ENCODE peak calls at places on chromosomes 5 and 9, in four cellular contexts. K, G, P and D are unnamed samples. For H3K36me3, the result is how much of the 10 kb centered on the place peaks cover.

GRCh38 chr5:18465833-18466681 is 831.8 kb downstream of the TAF11L14 start:
- DNase-seq in K (peak), G (no peak), P (peak), D (no peak)

GRCh38 chr5:660491-661030 is 32.6 kb downstream of the TPPP start:
- DNase-seq in K (no peak), G (no peak), P (no peak), D (no peak)

GRCh38 chr5:164233796-164234195 is 728.4 kb downstream of the MAT2B start:
- DNase-seq in K (no peak), G (no peak), P (no peak), D (no peak)

GRCh38 chr5:135034186-135034962 is at the start of gene PITX1:
- DNase-seq in K (no peak), G (no peak), P (no peak), D (no peak)

GRCh38 chr9:96061293-96061987 is 185.9 kb downstream of the ERCC6L2 start:
- DNase-seq in K (peak), G (no peak), P (peak), D (no peak)

GRCh38 chr9:73701415-73702057 is 549.9 kb downstream of the ANXA1 start:
- DNase-seq in K (no peak), G (no peak), P (no peak), D (no peak)

GRCh38 chr5:124285071-124285470 is 461.4 kb downstream of the ZNF608 start:
- DNase-seq in K (no peak), G (no peak), P (no peak), D (no peak)

GRCh38 chr5:81181576-81182316 is 51.4 kb upstream of the CKMT2 start:
- DNase-seq in K (no peak), G (no peak), P (no peak), D (no peak)

GRCh38 chr5:90709323-90710148 is 150.9 kb downstream of the ADGRV1 start:
- DNase-seq in K (peak), G (no peak), P (no peak), D (no peak)

GRCh38 chr5:9445989-9446388 is 99.9 kb downstream of the SEMA5A start:
- DNase-seq in K (no peak), G (no peak), P (no peak), D (no peak)

GRCh38 chr9:85522459-85523092 is 219.2 kb downstream of the AGTPBP1 start:
- DNase-seq in K (peak), G (no peak), P (no peak), D (no peak)

GRCh38 chr5:107389769-107390168 is 281.0 kb downstream of the EFNA5 start:
- DNase-seq in K (no peak), G (no peak), P (no peak), D (no peak)

GRCh38 chr9:127004946-127005769 is 90.6 kb downstream of the RALGPS1 start:
- DNase-seq in K (no peak), G (no peak), P (peak), D (peak)

GRCh38 chr5:149038336-149039075 is 24.4 kb downstream of the SH3TC2 start:
- DNase-seq in K (no peak), G (no peak), P (no peak), D (no peak)

GRCh38 chr9:18721267-18722079 is 247.5 kb downstream of the ADAMTSL1 start:
- DNase-seq in K (no peak), G (no peak), P (no peak), D (no peak)

GRCh38 chr5:177546262-177546741 is 8.1 kb downstream of the FAM193B start:
- DNase-seq in K (peak), G (peak), P (no peak), D (no peak)

GRCh38 chr5:39015743-39016586 is 58.2 kb downstream of the RICTOR start:
- DNase-seq in K (no peak), G (no peak), P (no peak), D (no peak)

GRCh38 chr9:22374021-22374420 is 72.6 kb upstream of the DMRTA1 start:
- DNase-seq in K (no peak), G (no peak), P (no peak), D (no peak)

GRCh38 chr9:89382026-89382986 is 64.0 kb downstream of the SECISBP2 start:
- DNase-seq in K (no peak), G (no peak), P (no peak), D (no peak)

GRCh38 chr5:178590141-178590923 is at the start of gene COL23A1:
- DNase-seq in K (peak), G (no peak), P (peak), D (no peak)

GRCh38 chr5:124628721-124629596 is 117.5 kb downstream of the ZNF608 start:
- DNase-seq in K (no peak), G (no peak), P (no peak), D (no peak)

GRCh38 chr5:61599370-61600140 is 267.5 kb downstream of the ZSWIM6 start:
- DNase-seq in K (no peak), G (no peak), P (no peak), D (no peak)

GRCh38 chr5:91787718-91788117 is 404.6 kb upstream of the ARRDC3 start:
- DNase-seq in K (no peak), G (no peak), P (no peak), D (no peak)

GRCh38 chr5:95631991-95632675 is 12.2 kb downstream of the GPR150 start:
- DNase-seq in K (no peak), G (no peak), P (peak), D (peak)

GRCh38 chr5:27124590-27124989 is 86.2 kb upstream of the CDH9 start:
- DNase-seq in K (no peak), G (no peak), P (no peak), D (no peak)

GRCh38 chr5:109455598-109456096 is 45.9 kb upstream of the PJA2 start:
- DNase-seq in K (peak), G (peak), P (no peak), D (no peak)

GRCh38 chr9:77455312-77455927 is 192.7 kb downstream of the GNA14 start:
- DNase-seq in K (peak), G (no peak), P (no peak), D (no peak)

GRCh38 chr5:134526483-134527155 is 1.1 kb downstream of the JADE2 start:
- DNase-seq in K (peak), G (no peak), P (peak), D (peak)

GRCh38 chr9:91056917-91057316 is 255.3 kb downstream of the SYK start:
- DNase-seq in K (no peak), G (no peak), P (no peak), D (no peak)

GRCh38 chr9:81687521-81688261 is 1.7 kb downstream of the TLE1 start:
- DNase-seq in K (peak), G (no peak), P (no peak), D (no peak)

GRCh38 chr5:151058891-151059611 is 21.8 kb downstream of the TNIP1 start:
- DNase-seq in K (no peak), G (no peak), P (no peak), D (no peak)

GRCh38 chr9:21762064-21762463 is 40.4 kb upstream of the MTAP start:
- DNase-seq in K (no peak), G (no peak), P (no peak), D (no peak)

GRCh38 chr9:107733530-107733907 is 243.9 kb upstream of the KLF4 start:
- DNase-seq in K (peak), G (no peak), P (no peak), D (no peak)

GRCh38 chr9:2859776-2860379 is 16.0 kb upstream of the PUM3 start:
- DNase-seq in K (peak), G (no peak), P (no peak), D (no peak)

GRCh38 chr5:76716456-76717157 is 681 bp downstream of the F2R start:
- DNase-seq in K (no peak), G (no peak), P (no peak), D (no peak)

GRCh38 chr9:92393686-92394085 is 10.7 kb downstream of the OGN start:
- DNase-seq in K (no peak), G (no peak), P (no peak), D (no peak)

GRCh38 chr9:109497193-109498165 is 628 bp downstream of the PTPN3 start:
- DNase-seq in K (no peak), G (no peak), P (no peak), D (no peak)

GRCh38 chr9:16873131-16873787 is 2.8 kb upstream of the BNC2 start:
- DNase-seq in K (no peak), G (no peak), P (no peak), D (no peak)

DNA sequence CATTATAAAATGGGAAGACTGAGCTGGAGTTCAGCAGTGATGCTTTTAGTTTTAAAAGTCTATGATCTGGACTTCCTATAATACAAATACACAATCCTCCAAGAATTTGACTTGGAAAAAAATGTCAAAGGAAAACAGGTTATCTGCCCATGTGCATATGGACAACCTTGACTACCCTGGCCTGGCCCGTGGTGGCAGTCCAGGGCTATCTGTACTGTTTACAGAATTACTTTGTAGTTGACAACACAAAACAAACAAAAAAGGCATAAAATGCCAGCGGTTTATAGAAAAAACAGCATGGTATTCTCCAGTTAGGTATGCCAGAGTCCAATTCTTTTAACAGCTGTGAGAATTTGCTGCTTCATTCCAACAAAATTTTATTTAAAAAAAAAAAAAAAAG is 17.3 kb downstream of the MOCS2 start:
- DNase-seq in K (no peak), G (no peak), P (no peak), D (no peak)
- H3K36me3 ChIP-seq in K (under half), G (under half), P (under half), D (under half)

DNA sequence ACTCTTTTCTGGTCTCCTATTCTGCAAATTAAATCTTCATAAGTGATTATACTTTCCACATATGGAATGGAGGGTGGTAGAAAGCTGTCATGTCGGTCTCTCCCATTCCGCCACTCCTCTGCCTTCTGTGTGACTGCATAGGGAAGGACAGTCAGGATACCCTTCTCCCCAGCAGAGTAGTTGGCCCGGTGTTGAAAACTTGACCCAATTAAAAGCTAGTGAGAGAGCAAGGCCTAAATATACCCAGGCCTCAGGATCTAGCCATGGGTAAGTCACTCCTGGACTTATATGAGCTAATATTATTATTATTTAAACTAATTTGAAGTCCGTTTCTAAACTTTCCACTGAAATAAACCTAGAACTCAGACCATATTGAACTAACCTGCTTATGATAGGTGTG is 194.8 kb downstream of the TSSK1B start:
- DNase-seq in K (no peak), G (no peak), P (no peak), D (no peak)
- H3K27ac ChIP-seq in K (no peak), G (no peak), P (no peak), D (no peak)

DNA sequence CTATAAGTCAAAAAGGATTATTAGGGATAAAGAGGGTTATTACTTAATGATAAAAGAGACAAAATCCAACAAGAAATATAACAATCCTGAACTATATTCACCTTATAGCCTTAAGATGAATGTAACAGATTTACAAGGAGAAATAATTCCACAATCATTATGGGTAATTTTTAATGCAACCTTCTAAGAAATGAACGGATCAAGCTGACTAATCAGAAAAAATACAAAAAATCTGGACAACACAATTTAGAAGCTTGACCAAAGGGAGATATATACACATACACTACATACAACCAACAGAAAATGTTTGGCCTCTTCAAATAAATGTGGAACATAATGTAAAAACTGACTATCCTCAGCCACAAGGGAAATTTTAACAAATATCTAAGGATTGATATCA is 102.3 kb downstream of the CPLANE1 start:
- DNase-seq in K (no peak), G (no peak), P (no peak), D (no peak)
- H3K36me3 ChIP-seq in K (half or more), G (under half), P (under half), D (under half)

GRCh38 chr9:4297795-4298254 is 2.0 kb downstream of the GLIS3 start:
- DNase-seq in K (peak), G (peak), P (peak), D (no peak)
- H3K27ac ChIP-seq in K (peak), G (peak), P (no peak), D (peak)

DNA sequence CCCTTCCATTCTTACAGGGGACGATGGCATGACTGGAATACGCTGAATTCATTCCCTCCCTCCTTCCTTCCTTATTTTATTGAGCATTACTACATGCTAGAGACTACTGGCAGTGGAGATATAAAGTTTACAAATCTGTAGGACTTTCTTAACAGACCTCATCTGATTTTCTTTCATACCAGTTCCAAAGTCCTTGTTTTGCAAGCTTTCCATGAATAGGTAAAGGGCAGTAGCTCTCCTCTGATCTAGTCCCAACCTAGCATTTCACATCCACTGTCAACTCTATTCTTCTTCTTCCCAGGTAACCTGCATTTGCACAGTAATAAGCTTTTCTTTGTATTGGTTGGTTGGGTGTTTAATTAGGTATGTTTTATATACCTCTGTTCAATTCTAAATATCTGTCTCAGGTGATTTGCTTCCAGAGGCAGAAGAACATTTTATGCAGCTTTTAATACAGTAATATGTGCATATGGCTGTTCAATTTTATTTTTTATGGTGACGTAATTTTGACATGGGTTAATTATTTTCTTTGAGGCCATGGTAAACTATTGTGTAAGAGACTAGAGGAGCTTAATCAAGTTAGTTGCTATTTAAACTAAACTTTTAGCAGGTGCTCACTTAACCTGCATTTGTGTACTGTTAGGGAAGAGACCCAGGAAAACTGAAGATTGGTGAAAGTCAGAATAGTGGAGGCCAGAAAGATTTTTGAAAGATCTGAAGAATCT is 150.9 kb downstream of the ARHGAP26 start:
- DNase-seq in K (no peak), G (no peak), P (no peak), D (no peak)
- H3K36me3 ChIP-seq in K (under half), G (under half), P (under half), D (under half)

GRCh38 chr5:14686517-14686916 is 22.0 kb downstream of the OTULIN start:
- DNase-seq in K (no peak), G (no peak), P (no peak), D (no peak)
- H3K27ac ChIP-seq in K (no peak), G (no peak), P (no peak), D (no peak)